ENCODE peak calls at places on chromosomes 7 and 10, in four cellular contexts. T is right lobe of liver, U is choroid plexus epithelial cell, Q is A549. L is an unnamed sample.

GRCh38 chr10:71127019-71127534 is 85.3 kb upstream of the UNC5B start:
- DNase-seq in T (no peak), U (no peak), Q (no peak), L (no peak)

GRCh38 chr7:1978656-1979590 is 253.8 kb downstream of the MAD1L1 start:
- DNase-seq in T (peak; percentile 7), U (no peak), Q (no peak), L (no peak)

GRCh38 chr7:117631652-117632051 is 151.8 kb downstream of the CFTR start:
- DNase-seq in T (no peak), U (no peak), Q (no peak), L (no peak)

GRCh38 chr7:143499743-143500348 is 22.2 kb downstream of the TAS2R41 start:
- DNase-seq in T (no peak), U (no peak), Q (no peak), L (no peak)

GRCh38 chr7:26166681-26167266 is 14.8 kb downstream of the NFE2L3 start:
- DNase-seq in T (no peak), U (no peak), Q (no peak), L (no peak)

GRCh38 chr7:149830997-149831729 is 7.0 kb upstream of the ZNF862 start:
- DNase-seq in T (no peak), U (no peak), Q (no peak), L (no peak)

GRCh38 chr10:12067336-12067735 is 1.4 kb upstream of the DHTKD1 start:
- DNase-seq in T (no peak), U (peak; percentile 66), Q (no peak), L (peak; percentile 85)

GRCh38 chr10:43256531-43257209 is 10.2 kb downstream of the RASGEF1A start:
- DNase-seq in T (no peak), U (no peak), Q (no peak), L (no peak)

GRCh38 chr10:338176-339037 is 203.2 kb downstream of the ZMYND11 start:
- DNase-seq in T (peak; percentile 53), U (no peak), Q (peak; percentile 41), L (no peak)

GRCh38 chr7:8277394-8277982 is 15.5 kb upstream of the ICA1 start:
- DNase-seq in T (no peak), U (no peak), Q (peak; percentile 9), L (peak; percentile 8)

GRCh38 chr7:38310601-38311057 is 37.2 kb upstream of the TARP start:
- DNase-seq in T (peak; percentile 60), U (peak; percentile 38), Q (no peak), L (peak; percentile 44)
- H3K4me3 ChIP-seq in T (no peak overlapping the region), U (no peak overlapping the region), Q (peak overlapping the region; percentile 67), L (no peak overlapping the region)

DNA sequence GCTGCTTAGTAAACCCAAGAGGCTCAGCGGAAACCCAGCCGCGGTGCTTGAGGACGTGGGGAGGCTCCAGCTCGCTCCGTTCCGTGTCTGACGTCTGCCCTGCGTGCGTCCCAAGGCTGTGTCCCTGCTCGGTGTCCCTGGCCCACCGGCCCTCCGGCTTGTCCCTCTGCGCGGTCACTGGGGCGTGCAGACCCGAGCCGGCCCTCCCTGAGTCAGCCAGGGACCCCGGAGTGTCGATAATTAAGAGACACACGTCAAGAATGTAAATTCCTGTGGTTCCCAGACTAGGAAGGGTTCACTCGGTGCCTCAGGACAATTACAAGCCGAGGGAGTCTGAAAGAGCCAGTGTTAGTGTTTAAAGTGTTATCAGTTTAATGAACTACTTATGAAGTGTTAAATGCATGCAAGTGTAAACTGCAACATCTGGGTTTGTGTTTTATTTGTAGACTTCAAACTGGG is 99.0 kb downstream of the WDR11 start:
- DNase-seq in T (no peak), U (peak; percentile 52), Q (no peak), L (peak; percentile 26)
- H3K4me3 ChIP-seq in T (no peak overlapping the region), U (peak overlapping the region; percentile 57), Q (no peak overlapping the region), L (peak overlapping the region; percentile 50)

DNA sequence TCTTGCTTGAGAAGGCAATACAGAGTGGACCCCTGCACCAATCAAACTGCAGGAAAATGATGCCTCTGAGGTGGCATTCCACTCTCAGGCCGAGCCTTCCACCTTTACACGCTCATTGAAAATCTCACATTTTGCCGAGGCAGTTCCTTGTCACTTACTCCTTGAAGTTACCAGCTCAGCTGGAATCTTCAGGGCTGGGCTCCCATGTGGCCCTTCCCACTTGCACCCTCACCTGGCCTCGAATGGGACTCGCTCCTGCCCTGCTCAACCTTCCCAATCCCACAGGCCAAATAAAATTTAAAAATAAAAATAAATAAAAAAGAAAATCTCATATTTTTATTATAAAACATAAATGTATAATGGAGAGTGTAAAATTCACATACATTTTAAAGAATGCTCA is 790.7 kb upstream of the COBL start:
- DNase-seq in T (no peak), U (no peak), Q (no peak), L (no peak)
- H3K4me3 ChIP-seq in T (no peak overlapping the region), U (no peak overlapping the region), Q (no peak overlapping the region), L (no peak overlapping the region)

GRCh38 chr10:75762436-75762802 is 331.0 kb downstream of the LRMDA start:
- DNase-seq in T (no peak), U (no peak), Q (no peak), L (no peak)
- H3K4me3 ChIP-seq in T (no peak overlapping the region), U (no peak overlapping the region), Q (no peak overlapping the region), L (no peak overlapping the region)

DNA sequence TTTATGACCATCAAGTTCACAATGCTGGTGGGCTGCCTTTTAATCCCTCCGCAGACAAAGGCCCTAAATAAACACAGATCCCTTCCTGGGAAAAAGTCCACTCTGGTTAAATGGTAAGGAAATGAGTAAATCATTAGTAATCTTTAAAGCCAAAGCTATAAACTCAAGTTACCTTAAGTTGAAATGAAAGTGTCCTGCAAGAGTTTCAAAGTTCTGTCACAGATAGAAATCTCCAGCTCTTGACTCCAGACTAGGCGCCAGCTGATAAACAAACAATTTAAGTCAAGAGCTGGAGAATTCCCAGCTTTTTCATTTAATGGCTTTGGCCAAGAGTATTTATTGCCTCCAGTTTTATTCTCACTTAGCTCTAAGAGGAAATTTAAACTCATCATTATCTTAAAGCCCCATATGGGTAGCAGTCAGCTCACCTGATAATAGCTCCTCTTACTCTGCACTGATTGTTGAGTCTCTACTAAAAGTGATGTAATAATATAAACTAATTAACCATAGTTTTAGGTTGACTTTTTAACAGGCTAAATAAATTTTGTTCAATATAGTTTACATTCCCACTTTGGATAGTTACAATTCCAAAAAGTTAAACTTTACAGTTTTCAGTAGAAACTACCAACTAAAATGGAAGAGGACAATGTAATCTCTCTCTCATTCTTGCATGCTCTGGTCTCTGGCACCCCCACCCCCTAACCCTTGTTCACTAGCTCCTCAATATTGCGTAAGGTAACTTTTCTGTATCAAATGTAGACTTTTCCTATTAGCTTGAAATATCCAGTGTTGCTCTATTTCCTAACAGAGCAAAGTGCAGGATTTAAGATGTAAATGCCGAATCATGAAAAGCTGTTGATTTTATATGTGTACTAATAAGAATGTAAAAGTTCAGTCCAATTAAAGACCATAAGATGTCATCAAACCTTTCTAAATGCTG is 56.1 kb downstream of the HIBADH start:
- DNase-seq in T (peak; percentile 32), U (peak; percentile 14), Q (no peak), L (peak; percentile 21)
- H3K4me3 ChIP-seq in T (peak overlapping the region; percentile 27), U (no peak overlapping the region), Q (no peak overlapping the region), L (no peak overlapping the region)

GRCh38 chr10:119540038-119540437 is 2.5 kb downstream of the RGS10 start:
- DNase-seq in T (no peak), U (no peak), Q (no peak), L (no peak)

GRCh38 chr10:119542357-119542989 is at the start of gene RGS10:
- DNase-seq in T (peak; percentile 80), U (peak; percentile 77), Q (peak; percentile 45), L (peak; percentile 79)

GRCh38 chr10:119541459-119542356 is 811 bp downstream of the RGS10 start:
- DNase-seq in T (peak; percentile 44), U (peak; percentile 7), Q (no peak), L (no peak)

GRCh38 chr10:119539359-119539651 is 3.2 kb downstream of the RGS10 start:
- DNase-seq in T (no peak), U (no peak), Q (no peak), L (no peak)

DNA sequence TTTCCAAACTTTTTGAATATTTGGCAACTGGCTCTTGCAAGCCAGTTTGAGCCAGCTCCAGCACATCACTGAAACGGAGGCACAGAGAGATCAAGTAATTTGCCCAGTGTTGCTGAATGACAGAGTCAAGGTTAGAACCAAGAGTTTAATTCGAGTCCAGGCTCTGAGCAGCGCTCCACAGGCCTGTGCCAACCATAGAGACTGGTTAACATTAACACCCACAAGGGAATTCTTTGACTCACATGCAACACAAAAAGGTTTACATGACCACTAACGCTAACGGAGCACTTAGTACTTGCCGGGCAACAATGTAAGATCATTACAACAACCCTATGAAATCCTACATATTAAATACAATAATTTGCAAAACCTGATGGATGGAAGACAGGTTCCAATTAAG is 1.5 kb downstream of the RGS10 start:
- DNase-seq in T (no peak), U (peak; percentile 12), Q (no peak), L (peak; percentile 14)
- H3K4me3 ChIP-seq in T (no peak overlapping the region), U (peak overlapping the region; percentile 74), Q (no peak overlapping the region), L (no peak overlapping the region)

DNA sequence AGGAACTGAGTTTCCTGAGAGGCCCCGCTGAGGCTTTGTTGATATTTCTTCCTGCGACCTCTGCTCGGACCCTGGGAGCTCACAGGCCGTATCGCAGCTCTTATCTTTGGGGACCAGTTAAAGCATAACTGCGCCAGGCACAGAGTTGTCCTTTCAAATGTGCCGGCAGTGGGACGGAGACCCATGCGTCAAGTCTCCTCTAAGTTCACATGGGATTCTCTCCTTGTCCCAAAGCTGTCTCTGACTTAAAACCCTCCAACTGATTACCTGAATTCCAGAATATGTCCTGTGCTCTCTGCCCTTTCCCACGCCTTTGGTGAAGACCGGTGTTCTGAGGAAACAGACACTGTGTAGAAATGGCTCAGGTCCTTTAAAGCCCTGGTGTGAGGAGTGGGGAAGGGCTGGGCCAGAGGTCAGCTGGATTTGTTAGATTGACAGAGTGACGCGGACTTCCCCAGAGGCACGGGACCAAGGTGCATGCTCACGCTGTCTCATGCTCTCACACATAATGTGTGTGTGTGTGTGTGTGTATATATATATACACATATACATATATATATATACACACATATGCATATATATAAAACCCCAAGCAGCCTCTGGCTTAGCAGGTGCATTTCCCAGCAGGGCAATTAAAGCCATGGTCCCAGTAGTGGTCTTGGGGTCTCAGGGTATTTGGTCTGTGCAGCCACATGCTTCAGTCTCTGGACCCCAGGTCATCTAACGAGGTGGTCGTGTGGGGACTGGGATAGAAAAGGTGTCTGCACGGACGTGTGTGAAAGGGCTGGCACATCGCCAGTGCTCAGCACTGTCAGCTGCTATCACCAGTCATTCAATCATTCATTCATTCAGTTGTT is 170.0 kb downstream of the EGFR start:
- DNase-seq in T (no peak), U (no peak), Q (no peak), L (no peak)
- H3K4me3 ChIP-seq in T (no peak overlapping the region), U (no peak overlapping the region), Q (no peak overlapping the region), L (no peak overlapping the region)

GRCh38 chr10:32985781-32986350 is 27.8 kb upstream of the ITGB1 start:
- DNase-seq in T (no peak), U (peak; percentile 97), Q (no peak), L (peak; percentile 95)

GRCh38 chr10:32983333-32983909 is 25.4 kb upstream of the ITGB1 start:
- DNase-seq in T (peak; percentile 52), U (peak; percentile 95), Q (peak; percentile 72), L (peak; percentile 85)

GRCh38 chr10:32987172-32987571 is 29.1 kb upstream of the ITGB1 start:
- DNase-seq in T (no peak), U (no peak), Q (no peak), L (no peak)

GRCh38 chr10:32984003-32984600 is 26.1 kb upstream of the ITGB1 start:
- DNase-seq in T (no peak), U (no peak), Q (no peak), L (no peak)

DNA sequence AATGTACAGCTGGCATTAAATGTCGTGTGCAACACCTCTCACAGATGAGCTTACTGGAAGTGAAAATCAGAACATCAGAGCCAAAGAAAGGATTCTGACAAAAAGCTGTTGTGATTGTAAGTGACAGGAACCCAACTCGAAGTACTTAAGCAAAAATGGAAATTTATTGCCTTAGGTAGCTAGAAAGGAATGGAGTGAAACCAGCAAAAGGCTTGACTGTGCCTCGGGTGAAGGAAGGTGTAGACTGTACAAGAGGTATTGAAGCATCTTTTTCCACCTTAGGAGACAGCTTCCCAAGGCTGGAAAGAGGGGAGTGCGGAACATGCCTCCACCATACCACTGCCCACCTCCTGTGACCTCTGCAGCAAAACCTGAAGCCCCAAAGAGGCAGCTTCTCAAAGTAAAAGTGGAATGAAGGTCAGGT is 27.3 kb upstream of the ITGB1 start:
- DNase-seq in T (no peak), U (no peak), Q (no peak), L (no peak)
- H3K4me3 ChIP-seq in T (no peak overlapping the region), U (no peak overlapping the region), Q (peak overlapping the region; percentile 4), L (no peak overlapping the region)

L was measured in cardiac fibroblast.